ENCODE peak calls at places on chromosomes 2 and 18, in eight cellular contexts. A is HTR-8/SVneo; M is PC-3; L is AG09309; K is substantia nigra; U is naive thymus-derived CD8-positive, alpha-beta T cell; E is CD8-positive, alpha-beta memory T cell; Z is T-helper 1 cell. X is an unnamed sample.

GRCh38 chr2:178514664-178515063 is 34.4 kb downstream of the PLEKHA3 start:
- DNase-seq in A (peak; percentile 17), M (peak; percentile 92), L (no peak), K (no peak), U (no peak), E (peak; percentile 8), Z (no peak), X (peak; percentile 66)

GRCh38 chr2:160859086-160859485 is 301.1 kb upstream of the TANK start:
- DNase-seq in A (no peak), M (peak; percentile 25), L (no peak), K (no peak), U (no peak), E (no peak), Z (no peak), X (peak; percentile 62)

GRCh38 chr2:121689356-121689755 is 40.1 kb upstream of the CLASP1 start:
- DNase-seq in A (peak; percentile 54), M (peak; percentile 63), L (no peak), K (no peak), U (no peak), E (no peak), Z (no peak), X (peak; percentile 49)

GRCh38 chr2:41836944-41837343 is 210.9 kb upstream of the PKDCC start:
- DNase-seq in A (peak; percentile 28), M (peak; percentile 64), L (no peak), K (no peak), U (peak; percentile 15), E (peak; percentile 16), Z (peak; percentile 29), X (peak; percentile 66)

GRCh38 chr2:119126650-119127049 is 31.9 kb downstream of the C1QL2 start:
- DNase-seq in A (no peak), M (no peak), L (no peak), K (no peak), U (peak; percentile 10), E (no peak), Z (no peak), X (peak; percentile 50)

GRCh38 chr18:64436111-64436510 is 287.2 kb upstream of the LINC00305 start:
- DNase-seq in A (no peak), M (no peak), L (no peak), K (no peak), U (no peak), E (no peak), Z (no peak), X (no peak)

GRCh38 chr2:31513553-31513952 is 67.2 kb downstream of the SRD5A2 start:
- DNase-seq in A (no peak), M (no peak), L (no peak), K (no peak), U (no peak), E (no peak), Z (no peak), X (no peak)

GRCh38 chr2:155372969-155373368 is 674.5 kb downstream of the KCNJ3 start:
- DNase-seq in A (no peak), M (peak; percentile 59), L (no peak), K (no peak), U (no peak), E (no peak), Z (no peak), X (peak; percentile 33)

GRCh38 chr2:205714789-205715411 is 32.6 kb downstream of the NRP2 start:
- DNase-seq in A (no peak), M (no peak), L (no peak), K (no peak), U (no peak), E (no peak), Z (no peak), X (no peak)

GRCh38 chr18:33316146-33316587 is 124.4 kb downstream of the CCDC178 start:
- DNase-seq in A (no peak), M (no peak), L (no peak), K (no peak), U (no peak), E (no peak), Z (no peak), X (no peak)

GRCh38 chr2:235191486-235191885 is 239.7 kb downstream of the SH3BP4 start:
- DNase-seq in A (no peak), M (no peak), L (no peak), K (no peak), U (no peak), E (no peak), Z (no peak), X (no peak)

GRCh38 chr2:127649100-127649611 is 3.2 kb downstream of the GPR17 start:
- DNase-seq in A (no peak), M (peak; percentile 35), L (no peak), K (no peak), U (no peak), E (no peak), Z (no peak), X (peak; percentile 55)

GRCh38 chr2:177572236-177572671 is 179.7 kb downstream of the AGPS start:
- DNase-seq in A (no peak), M (peak; percentile 72), L (peak; percentile 46), K (no peak), U (no peak), E (no peak), Z (no peak), X (no peak)

GRCh38 chr2:102049756-102050443 is 58.1 kb downstream of the IL1R2 start:
- DNase-seq in A (no peak), M (no peak), L (no peak), K (no peak), U (no peak), E (no peak), Z (no peak), X (peak; percentile 83)

X was measured in MCF 10A.